ENCODE peak calls at places on chromosomes 4 and X, in ten cellular contexts. R, K, E, B, L, A, H, M, C and Q are unnamed samples.

GRCh38 chr4:165175879-165176278 is 31.5 kb upstream of the KLHL2 start:
- DNase-seq in C (no peak), M (peak), B (no peak), E (no peak), K (no peak), H (peak), A (no peak), R (no peak), L (no peak), Q (no peak)

GRCh38 chr4:56215901-56216300 is 171.4 kb downstream of the AASDH start:
- DNase-seq in B (no peak), R (no peak), K (no peak), A (peak), M (peak), H (peak), L (no peak), E (peak), C (no peak), Q (peak)

GRCh38 chrX:55709735-55710134 is 7.8 kb upstream of the RRAGB start:
- DNase-seq in A (no peak), L (no peak), C (no peak), R (no peak), K (no peak), M (no peak), H (no peak), B (no peak), E (peak), Q (peak)

GRCh38 chr4:141283563-141283962 is 62.9 kb downstream of the ZNF330 start:
- DNase-seq in K (no peak), L (no peak), M (no peak), A (no peak), C (no peak), R (no peak), B (no peak), E (no peak), H (no peak), Q (no peak)

GRCh38 chr4:26171953-26172352 is 148.9 kb upstream of the RBPJ start:
- DNase-seq in C (no peak), R (no peak), E (no peak), B (no peak), M (peak), L (no peak), H (peak), A (no peak), K (no peak), Q (peak)

GRCh38 chr4:183905081-183905592 is at the start of gene STOX2:
- DNase-seq in B (peak), E (peak), A (peak), M (peak), H (peak), R (peak), C (peak), K (no peak), L (no peak), Q (peak)

GRCh38 chr4:163448541-163449203 is 24.9 kb downstream of the TKTL2 start:
- DNase-seq in E (no peak), L (no peak), K (no peak), B (no peak), A (peak), H (peak), C (no peak), R (no peak), M (peak), Q (peak)

GRCh38 chr4:150209140-150209829 is 131.0 kb downstream of the DCLK2 start:
- DNase-seq in A (peak), C (no peak), R (no peak), E (peak), L (no peak), B (peak), K (peak), M (peak), H (peak), Q (peak)

GRCh38 chr4:26227827-26228226 is 93.0 kb upstream of the RBPJ start:
- DNase-seq in K (no peak), E (no peak), B (no peak), M (no peak), R (no peak), A (no peak), L (no peak), H (no peak), C (no peak), Q (no peak)

GRCh38 chr4:156705291-156705690 is 266.3 kb downstream of the PDGFC start:
- DNase-seq in M (peak), A (no peak), B (no peak), H (peak), K (no peak), E (no peak), L (peak), C (no peak), R (no peak), Q (peak)

GRCh38 chr4:181968371-181968770 is 274.8 kb upstream of the TENM3 start:
- DNase-seq in R (no peak), M (peak), B (no peak), E (no peak), L (no peak), C (no peak), K (no peak), H (peak), A (no peak), Q (peak)

GRCh38 chr4:154985673-154986072 is 204.6 kb downstream of the RBM46 start:
- DNase-seq in L (no peak), E (no peak), R (no peak), B (no peak), M (no peak), H (peak), A (no peak), C (no peak), K (no peak), Q (no peak)

GRCh38 chrX:71534773-71535544 is 2.1 kb downstream of the OGT start:
- DNase-seq in R (no peak), A (no peak), H (no peak), C (no peak), B (no peak), L (no peak), K (no peak), E (no peak), M (no peak), Q (no peak)

GRCh38 chrX:40104649-40105015 is 6.9 kb upstream of the BCOR start:
- DNase-seq in C (peak), M (peak), A (peak), E (no peak), B (peak), R (peak), H (peak), L (no peak), K (no peak), Q (no peak)

GRCh38 chrX:103794117-103794516 is 17.5 kb downstream of the PLP1 start:
- DNase-seq in K (no peak), H (no peak), A (no peak), M (peak), L (no peak), E (no peak), C (no peak), B (no peak), R (no peak), Q (no peak)

GRCh38 chr4:38989487-38989886 is 42.7 kb downstream of the TMEM156 start:
- DNase-seq in M (peak), B (no peak), A (no peak), R (no peak), K (no peak), E (no peak), H (no peak), L (no peak), C (no peak), Q (no peak)

GRCh38 chrX:15853586-15854079 is 980 bp downstream of the AP1S2 start:
- DNase-seq in L (no peak), E (no peak), A (no peak), R (no peak), M (peak), C (no peak), B (no peak), H (no peak), K (peak), Q (peak)

GRCh38 chr4:15654556-15655222 is 468 bp downstream of the FBXL5 start:
- DNase-seq in A (peak), L (no peak), R (peak), K (peak), H (peak), C (peak), E (peak), M (peak), B (peak), Q (peak)

GRCh38 chr4:76689079-76689817 is 208.7 kb downstream of the SOWAHB start:
- DNase-seq in H (peak), M (peak), L (no peak), B (peak), R (peak), A (peak), K (no peak), C (no peak), E (peak), Q (peak)

GRCh38 chrX:11540532-11541377 is 125.0 kb downstream of the ARHGAP6 start:
- DNase-seq in M (no peak), L (no peak), B (peak), K (no peak), C (no peak), R (no peak), A (no peak), H (no peak), E (no peak), Q (no peak)

GRCh38 chrX:12721042-12721441 is 70.2 kb upstream of the PRPS2 start:
- DNase-seq in R (no peak), M (no peak), C (no peak), E (no peak), K (peak), H (peak), B (no peak), L (no peak), A (no peak), Q (no peak)

GRCh38 chr4:102586644-102587021 is 85.5 kb downstream of the NFKB1 start:
- DNase-seq in B (no peak), R (no peak), K (peak), A (no peak), M (no peak), E (no peak), C (no peak), L (no peak), H (no peak), Q (no peak)

GRCh38 chr4:48112017-48112667 is 21.9 kb downstream of the TXK start:
- DNase-seq in E (peak), M (peak), C (no peak), K (no peak), L (no peak), A (no peak), R (peak), B (no peak), H (no peak), Q (peak)

GRCh38 chr4:76691767-76692689 is 205.9 kb downstream of the SOWAHB start:
- DNase-seq in B (no peak), H (no peak), R (no peak), L (no peak), M (no peak), A (no peak), K (no peak), E (no peak), C (no peak), Q (peak)

GRCh38 chrX:30735839-30736238 is 82.6 kb downstream of the GK start:
- DNase-seq in B (peak), K (peak), A (peak), M (peak), H (peak), C (no peak), R (no peak), E (peak), L (no peak), Q (peak)

GRCh38 chrX:128021566-128021965 is 30.6 kb downstream of the ACTRT1 start:
- DNase-seq in L (no peak), K (no peak), A (no peak), C (no peak), B (no peak), E (no peak), R (no peak), M (no peak), H (no peak), Q (no peak)

GRCh38 chrX:101220881-101221280 is 1.3 kb downstream of the DRP2 start:
- DNase-seq in E (no peak), H (no peak), C (no peak), A (no peak), R (no peak), K (no peak), B (no peak), M (no peak), L (no peak), Q (no peak)

GRCh38 chr4:42282081-42282901 is 115.0 kb upstream of the SHISA3 start:
- DNase-seq in B (peak), H (peak), K (peak), L (no peak), C (no peak), M (peak), R (no peak), E (peak), A (peak), Q (peak)

GRCh38 chrX:77276742-77277141 is 170.4 kb upstream of the FGF16 start:
- DNase-seq in B (no peak), M (no peak), C (no peak), R (no peak), L (no peak), H (no peak), A (no peak), K (no peak), E (peak), Q (no peak)

GRCh38 chr4:163164591-163164990 is 2.1 kb downstream of the NAF1 start:
- DNase-seq in B (no peak), H (no peak), K (no peak), M (peak), C (no peak), L (no peak), E (no peak), A (no peak), R (no peak), Q (no peak)

GRCh38 chrX:47482065-47482511 is 934 bp downstream of the ZNF41 start:
- DNase-seq in C (no peak), H (no peak), M (no peak), R (no peak), B (no peak), K (no peak), A (no peak), E (no peak), L (no peak), Q (no peak)

GRCh38 chr4:81648576-81649272 is 177.0 kb upstream of the RASGEF1B start:
- DNase-seq in M (peak), K (peak), H (peak), B (no peak), E (no peak), C (no peak), L (no peak), A (no peak), R (no peak), Q (peak)

GRCh38 chrX:1751781-1752180 is 136.9 kb downstream of the ASMT start:
- DNase-seq in A (no peak), R (no peak), C (no peak), H (no peak), E (no peak), B (no peak), K (no peak), L (no peak), M (no peak), Q (no peak)

GRCh38 chrX:1750267-1750666 is 135.4 kb downstream of the ASMT start:
- DNase-seq in M (no peak), K (no peak), A (no peak), B (no peak), C (no peak), E (no peak), H (no peak), L (no peak), R (no peak), Q (no peak)

GRCh38 chrX:1754077-1754476 is 139.2 kb downstream of the ASMT start:
- DNase-seq in E (no peak), K (no peak), M (peak), R (no peak), L (peak), A (no peak), B (no peak), H (no peak), C (no peak), Q (no peak)

GRCh38 chrX:1748408-1748807 is 133.5 kb downstream of the ASMT start:
- DNase-seq in L (no peak), B (no peak), A (no peak), M (no peak), E (no peak), H (no peak), R (no peak), K (no peak), C (no peak), Q (no peak)

GRCh38 chrX:1749499-1749898 is 134.6 kb downstream of the ASMT start:
- DNase-seq in C (no peak), K (no peak), E (peak), R (no peak), H (no peak), M (no peak), A (no peak), L (no peak), B (no peak), Q (no peak)
- TF ChIP-seq CTCF in C (no peak), K (peak), E (peak), R (no peak), H (no peak), M (no peak), A (no peak), L (no peak), B (no peak), Q (no peak)

GRCh38 chr4:147104768-147105167 is 159.1 kb upstream of the TTC29 start:
- DNase-seq in E (no peak), C (no peak), B (no peak), L (no peak), H (no peak), R (no peak), A (no peak), K (no peak), M (no peak), Q (no peak)
- H3K4me3 ChIP-seq in E (no peak), C (no peak), B (no peak), L (no peak), H (no peak), R (no peak), A (no peak), K (no peak), M (no peak), Q (no peak)

DNA sequence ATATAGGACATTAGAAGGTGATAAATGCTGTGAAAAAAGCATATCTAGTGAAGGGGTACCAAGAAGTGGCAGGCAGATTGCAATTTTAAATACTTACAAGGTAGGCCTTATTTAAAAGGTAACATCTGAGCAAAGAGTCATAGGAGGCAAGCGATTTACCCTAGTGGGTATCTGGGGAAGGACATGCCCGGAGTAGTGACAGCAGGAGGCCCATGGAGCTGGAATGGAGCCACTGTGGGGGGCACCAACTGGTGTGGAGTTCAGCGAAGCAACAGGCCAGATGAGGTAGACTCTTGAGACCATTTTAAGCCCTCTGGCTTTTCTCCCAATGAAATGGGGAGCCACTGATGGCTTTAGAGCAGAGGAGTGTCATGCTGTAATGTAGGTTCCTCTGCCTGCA is 37.3 kb downstream of the SEC24D start:
- DNase-seq in H (no peak), A (no peak), K (no peak), C (no peak), L (no peak), R (no peak), B (no peak), E (peak), M (no peak), Q (no peak)
- TF ChIP-seq CTCF in H (peak), A (peak), K (peak), C (no peak), L (peak), R (no peak), B (no peak), E (no peak), M (peak), Q (peak)

GRCh38 chr4:86451560-86452322 is 91.9 kb upstream of the MAPK10 start:
- DNase-seq in H (peak), K (no peak), A (no peak), C (no peak), E (peak), L (no peak), R (no peak), M (peak), B (no peak), Q (no peak)

GRCh38 chr4:86452323-86452995 is 92.6 kb upstream of the MAPK10 start:
- DNase-seq in K (no peak), E (no peak), B (no peak), A (no peak), C (no peak), H (peak), M (no peak), L (no peak), R (no peak), Q (peak)

GRCh38 chr4:86450189-86450588 is 90.3 kb upstream of the MAPK10 start:
- DNase-seq in L (no peak), R (no peak), A (no peak), M (no peak), E (no peak), H (no peak), K (no peak), C (no peak), B (no peak), Q (no peak)

GRCh38 chr4:86450861-86451260 is 91.0 kb upstream of the MAPK10 start:
- DNase-seq in H (no peak), A (no peak), K (no peak), E (peak), M (no peak), L (no peak), C (no peak), B (no peak), R (no peak), Q (no peak)

GRCh38 chr4:86453044-86453501 is 93.2 kb upstream of the MAPK10 start:
- DNase-seq in A (no peak), H (peak), R (no peak), L (no peak), E (no peak), C (no peak), B (peak), K (no peak), M (peak), Q (peak)
- H3K4me3 ChIP-seq in A (no peak), H (peak), R (peak), L (no peak), E (no peak), C (peak), B (peak), K (no peak), M (peak), Q (peak)